ENCODE peak calls at places on chromosomes 2 and 18, in nine cellular contexts. Q, A, H, C, L, V, K, R and P are unnamed samples.

GRCh38 chr2:144240656-144241339 is 279.1 kb downstream of the ZEB2 start:
- DNase-seq in A (no peak), C (no peak), H (no peak), V (no peak), K (no peak), R (no peak), L (no peak), Q (no peak), P (no peak)

GRCh38 chr2:164651361-164651760 is 30.1 kb upstream of the GRB14 start:
- DNase-seq in R (no peak), C (no peak), H (no peak), V (no peak), Q (no peak), A (no peak), K (no peak), L (no peak), P (no peak)

GRCh38 chr2:5849596-5849995 is 157.4 kb downstream of the SOX11 start:
- DNase-seq in L (no peak), C (no peak), Q (no peak), R (no peak), H (no peak), A (no peak), V (no peak), K (no peak), P (no peak)

GRCh38 chr18:65439184-65439583 is 311.6 kb upstream of the CDH7 start:
- DNase-seq in R (no peak), V (no peak), H (no peak), C (no peak), L (no peak), K (no peak), A (no peak), Q (no peak), P (no peak)

GRCh38 chr18:48636436-48636835 is 97.6 kb downstream of the CTIF start:
- DNase-seq in H (no peak), L (no peak), R (no peak), A (no peak), K (no peak), Q (no peak), C (no peak), V (no peak), P (no peak)

GRCh38 chr2:142533083-142533482 is 344.4 kb upstream of the KYNU start:
- DNase-seq in C (peak; percentile 35), Q (no peak), H (no peak), L (no peak), K (no peak), A (no peak), R (no peak), V (no peak), P (no peak)

GRCh38 chr18:7272268-7273049 is 41.6 kb downstream of the LRRC30 start:
- DNase-seq in C (peak; percentile 55), A (no peak), V (no peak), R (peak; percentile 76), K (no peak), L (peak; percentile 68), Q (peak; percentile 87), H (peak; percentile 30), P (peak; percentile 75)

GRCh38 chr2:121095257-121096080 is 189.5 kb downstream of the TFCP2L1 start:
- DNase-seq in C (peak; percentile 55), L (peak; percentile 73), H (no peak), Q (peak; percentile 79), R (peak; percentile 68), K (no peak), V (no peak), A (no peak), P (peak; percentile 72)

GRCh38 chr2:111634050-111634784 is 249.8 kb downstream of the ANAPC1 start:
- DNase-seq in Q (peak; percentile 20), C (peak; percentile 10), A (no peak), H (no peak), V (no peak), K (no peak), R (no peak), L (no peak), P (no peak)

GRCh38 chr2:47724221-47724981 is 58.5 kb upstream of the MSH6 start:
- DNase-seq in V (no peak), R (no peak), C (peak; percentile 62), Q (peak; percentile 45), H (peak; percentile 1), A (no peak), K (no peak), L (no peak), P (no peak)

GRCh38 chr2:216863946-216864345 is 4.1 kb upstream of the TNP1 start:
- DNase-seq in L (no peak), H (no peak), R (no peak), Q (no peak), K (no peak), C (no peak), V (no peak), A (no peak), P (no peak)

GRCh38 chr2:239932881-239933735 is 92.0 kb downstream of the NDUFA10 start:
- DNase-seq in A (no peak), K (no peak), L (peak; percentile 1), Q (no peak), R (no peak), C (no peak), V (no peak), H (no peak), P (no peak)

GRCh38 chr2:232230557-232230956 is 148.0 kb upstream of the ALPP start:
- DNase-seq in H (no peak), A (no peak), L (peak; percentile 58), Q (peak; percentile 31), R (no peak), V (no peak), K (no peak), C (peak; percentile 3), P (peak; percentile 14)

GRCh38 chr2:119233326-119234020 is 9.8 kb downstream of the STEAP3 start:
- DNase-seq in H (peak; percentile 72), K (no peak), C (peak; percentile 80), Q (peak; percentile 73), R (no peak), A (no peak), L (no peak), V (no peak), P (no peak)

GRCh38 chr2:18067980-18068379 is 189.5 kb downstream of the KCNS3 start:
- DNase-seq in Q (no peak), A (no peak), C (no peak), K (no peak), H (no peak), R (peak; percentile 14), L (peak; percentile 25), V (no peak), P (no peak)

GRCh38 chr2:182761903-182762302 is 45.8 kb downstream of the DNAJC10 start:
- DNase-seq in K (no peak), V (no peak), L (no peak), H (peak; percentile 26), C (peak; percentile 3), Q (peak; percentile 81), A (no peak), R (no peak), P (no peak)

GRCh38 chr18:33052886-33053285 is 280.1 kb upstream of the KLHL14 start:
- DNase-seq in Q (no peak), H (no peak), C (no peak), A (no peak), V (no peak), L (no peak), R (no peak), K (no peak), P (no peak)

GRCh38 chr2:100818606-100819364 is 1.2 kb upstream of the NPAS2 start:
- DNase-seq in V (peak; percentile 3), R (peak; percentile 73), A (peak; percentile 28), Q (peak; percentile 92), L (peak; percentile 60), C (peak; percentile 62), K (no peak), H (no peak), P (peak; percentile 75)

GRCh38 chr18:53527365-53527764 is 697.1 kb downstream of the MBD2 start:
- DNase-seq in V (no peak), C (no peak), A (no peak), H (no peak), K (no peak), R (no peak), Q (no peak), L (no peak), P (no peak)